ENCODE peak calls at places on chromosomes 13 and 19, in four cellular contexts. W, H, F and D are unnamed samples.

GRCh38 chr19:43711751-43712355 is 4.0 kb upstream of the IRGC start:
- DNase-seq in W (no peak), H (no peak), F (no peak), D (no peak)

GRCh38 chr13:108981407-108981806 is 352.0 kb downstream of the MYO16 start:
- DNase-seq in W (no peak), H (no peak), F (no peak), D (no peak)

GRCh38 chr19:38429055-38429810 is 3.2 kb upstream of the RASGRP4 start:
- DNase-seq in W (no peak), H (no peak), F (no peak), D (no peak)

GRCh38 chr19:40671404-40671803 is 19.0 kb downstream of the NUMBL start:
- DNase-seq in W (no peak), H (peak), F (no peak), D (no peak)

GRCh38 chr19:45507864-45508680 is 793 bp downstream of the VASP start:
- DNase-seq in W (no peak), H (peak), F (peak), D (peak)

GRCh38 chr19:1057185-1057857 is 9.6 kb upstream of the ARHGAP45 start:
- DNase-seq in W (no peak), H (no peak), F (peak), D (no peak)

GRCh38 chr13:50948576-50948975 is 39.0 kb downstream of the RNASEH2B start:
- DNase-seq in W (no peak), H (no peak), F (no peak), D (no peak)

GRCh38 chr13:99258210-99258860 is at the start of gene GPR18:
- DNase-seq in W (no peak), H (no peak), F (no peak), D (no peak)

GRCh38 chr13:73958657-73959397 is 175.4 kb downstream of the KLF12 start:
- DNase-seq in W (no peak), H (no peak), F (no peak), D (no peak)

GRCh38 chr19:45632468-45633196 is 6.6 kb downstream of the EML2 start:
- DNase-seq in W (peak), H (peak), F (peak), D (no peak)

GRCh38 chr13:33123066-33123940 is 107.1 kb downstream of the KL start:
- DNase-seq in W (peak), H (peak), F (no peak), D (no peak)

GRCh38 chr13:67120872-67121531 is 109.1 kb downstream of the PCDH9 start:
- DNase-seq in W (no peak), H (no peak), F (no peak), D (no peak)

GRCh38 chr19:54572696-54573311 is 786 bp upstream of the LILRA2 start:
- DNase-seq in W (peak), H (no peak), F (no peak), D (no peak)

GRCh38 chr19:18322759-18323460 is at the start of gene LSM4:
- DNase-seq in W (peak), H (peak), F (peak), D (peak)

GRCh38 chr13:30685320-30685859 is 50.0 kb upstream of the ALOX5AP start:
- DNase-seq in W (no peak), H (no peak), F (no peak), D (no peak)

GRCh38 chr13:27927444-27928352 is 7.9 kb downstream of the PDX1 start:
- DNase-seq in W (no peak), H (no peak), F (peak), D (no peak)

GRCh38 chr13:30787747-30788535 is 52.6 kb downstream of the ALOX5AP start:
- DNase-seq in W (no peak), H (no peak), F (no peak), D (no peak)

GRCh38 chr19:11381535-11382369 is 2.4 kb downstream of the EPOR start:
- DNase-seq in W (peak), H (peak), F (peak), D (peak)

GRCh38 chr13:108929532-108929931 is 300.1 kb downstream of the MYO16 start:
- DNase-seq in W (no peak), H (no peak), F (no peak), D (no peak)

GRCh38 chr19:10270180-10270615 is 722 bp upstream of the ICAM1 start:
- DNase-seq in W (peak), H (peak), F (peak), D (peak)

GRCh38 chr13:79637086-79637763 is 156.3 kb downstream of the NDFIP2 start:
- DNase-seq in W (no peak), H (peak), F (no peak), D (no peak)

GRCh38 chr19:32814046-32814445 is 55.5 kb downstream of the SLC7A9 start:
- DNase-seq in W (no peak), H (no peak), F (no peak), D (no peak)

GRCh38 chr13:43284162-43284561 is 260.8 kb downstream of the DNAJC15 start:
- DNase-seq in W (no peak), H (no peak), F (no peak), D (no peak)

GRCh38 chr13:21478881-21479808 is 20.0 kb upstream of the ZDHHC20 start:
- DNase-seq in W (peak), H (no peak), F (no peak), D (no peak)

GRCh38 chr19:38592940-38593339 is 24.8 kb downstream of the MAP4K1 start:
- DNase-seq in W (no peak), H (no peak), F (peak), D (no peak)

GRCh38 chr13:56755181-56755580 is 385.5 kb upstream of the PRR20A start:
- DNase-seq in W (no peak), H (no peak), F (no peak), D (no peak)

GRCh38 chr19:45476349-45476717 is 8.5 kb downstream of the FOSB start:
- DNase-seq in W (no peak), H (no peak), F (no peak), D (peak)

GRCh38 chr19:16571283-16571682 is 932 bp downstream of the SLC35E1 start:
- DNase-seq in W (no peak), H (no peak), F (no peak), D (no peak)

GRCh38 chr13:50396001-50396400 is 380.8 kb downstream of the KCNRG start:
- DNase-seq in W (no peak), H (no peak), F (no peak), D (no peak)

GRCh38 chr19:41376241-41376997 is at the start of gene TMEM91:
- DNase-seq in W (peak), H (peak), F (peak), D (no peak)

GRCh38 chr13:46173656-46174055 is 8.3 kb downstream of the LCP1 start:
- DNase-seq in W (no peak), H (no peak), F (no peak), D (peak)

GRCh38 chr13:77378662-77379061 is 51.8 kb upstream of the MYCBP2 start:
- DNase-seq in W (no peak), H (no peak), F (no peak), D (no peak)

GRCh38 chr19:52716578-52716977 is 18.3 kb downstream of the ZNF611 start:
- DNase-seq in W (no peak), H (no peak), F (peak), D (no peak)

DNA sequence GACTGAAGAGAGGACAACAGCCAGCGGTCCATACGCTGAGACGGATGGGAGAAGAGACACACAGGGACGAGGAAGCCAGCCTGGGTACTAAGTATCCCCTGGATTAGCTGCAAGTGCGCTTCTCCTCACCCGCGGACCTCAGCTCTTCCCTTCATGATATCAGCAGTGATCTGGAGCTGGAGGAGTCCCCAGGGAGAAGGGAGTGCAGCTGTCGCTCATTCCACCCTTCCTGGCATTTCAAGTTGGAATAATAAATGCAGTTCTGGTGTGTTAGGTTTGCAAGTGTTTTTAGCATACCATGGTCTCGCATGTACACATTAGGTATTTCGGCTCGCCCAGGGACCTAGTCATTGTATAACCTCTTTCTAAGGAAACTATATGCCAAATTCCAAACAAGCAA is 88.5 kb upstream of the C1QTNF9B start:
- DNase-seq in W (no peak), H (no peak), F (no peak), D (no peak)
- H3K27ac ChIP-seq in W (no peak), H (no peak), F (no peak), D (no peak)

GRCh38 chr13:44918323-44919102 is 70.8 kb downstream of the NUFIP1 start:
- DNase-seq in W (peak), H (peak), F (peak), D (peak)

GRCh38 chr13:44921931-44922758 is 67.1 kb downstream of the NUFIP1 start:
- DNase-seq in W (peak), H (peak), F (no peak), D (no peak)

GRCh38 chr13:44919103-44919804 is 70.0 kb downstream of the NUFIP1 start:
- DNase-seq in W (no peak), H (no peak), F (no peak), D (no peak)

GRCh38 chr13:44921478-44921877 is 67.8 kb downstream of the NUFIP1 start:
- DNase-seq in W (no peak), H (no peak), F (peak), D (no peak)

DNA sequence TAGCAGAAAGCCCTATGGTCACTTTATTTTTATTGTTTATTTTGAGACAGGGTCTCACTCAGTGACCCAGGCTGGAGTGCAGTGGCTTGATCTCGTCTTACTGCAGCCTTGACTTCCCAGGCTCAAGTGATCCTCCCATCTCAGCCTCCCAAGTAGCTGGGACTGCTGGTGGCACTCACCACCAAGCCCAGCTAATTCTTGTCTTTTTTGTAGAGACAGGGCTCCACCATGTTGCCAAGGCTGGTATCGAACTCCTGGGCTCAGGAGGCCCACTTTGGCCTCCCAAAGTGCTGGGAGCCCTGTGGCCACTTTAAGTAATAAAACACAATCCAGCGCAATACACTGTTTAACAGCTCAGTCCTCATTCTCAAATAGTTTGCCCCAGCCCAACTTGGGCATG is 69.3 kb downstream of the NUFIP1 start:
- DNase-seq in W (no peak), H (no peak), F (no peak), D (no peak)
- H3K27ac ChIP-seq in W (peak), H (no peak), F (no peak), D (no peak)

GRCh38 chr13:114115191-114115671 is 17.2 kb downstream of the RASA3 start:
- DNase-seq in W (no peak), H (no peak), F (no peak), D (no peak)

GRCh38 chr13:114112826-114113322 is 19.5 kb downstream of the RASA3 start:
- DNase-seq in W (no peak), H (peak), F (no peak), D (no peak)

GRCh38 chr13:114115796-114116195 is 16.6 kb downstream of the RASA3 start:
- DNase-seq in W (no peak), H (peak), F (no peak), D (no peak)

GRCh38 chr13:114112231-114112825 is 20.1 kb downstream of the RASA3 start:
- DNase-seq in W (no peak), H (peak), F (no peak), D (no peak)

GRCh38 chr13:114113961-114114360 is 18.5 kb downstream of the RASA3 start:
- DNase-seq in W (no peak), H (peak), F (no peak), D (no peak)
- H3K27ac ChIP-seq in W (no peak), H (no peak), F (no peak), D (peak)

GRCh38 chr19:47273313-47274070 is 1.2 kb upstream of the INAFM1 start:
- DNase-seq in W (peak), H (peak), F (peak), D (peak)

GRCh38 chr19:47274071-47274890 is at the start of gene INAFM1:
- DNase-seq in W (peak), H (peak), F (peak), D (peak)

GRCh38 chr19:47274891-47275865 is 493 bp downstream of the INAFM1 start:
- DNase-seq in W (no peak), H (peak), F (no peak), D (no peak)

GRCh38 chr19:47272448-47273312 is 2.0 kb upstream of the INAFM1 start:
- DNase-seq in W (peak), H (peak), F (no peak), D (no peak)

DNA sequence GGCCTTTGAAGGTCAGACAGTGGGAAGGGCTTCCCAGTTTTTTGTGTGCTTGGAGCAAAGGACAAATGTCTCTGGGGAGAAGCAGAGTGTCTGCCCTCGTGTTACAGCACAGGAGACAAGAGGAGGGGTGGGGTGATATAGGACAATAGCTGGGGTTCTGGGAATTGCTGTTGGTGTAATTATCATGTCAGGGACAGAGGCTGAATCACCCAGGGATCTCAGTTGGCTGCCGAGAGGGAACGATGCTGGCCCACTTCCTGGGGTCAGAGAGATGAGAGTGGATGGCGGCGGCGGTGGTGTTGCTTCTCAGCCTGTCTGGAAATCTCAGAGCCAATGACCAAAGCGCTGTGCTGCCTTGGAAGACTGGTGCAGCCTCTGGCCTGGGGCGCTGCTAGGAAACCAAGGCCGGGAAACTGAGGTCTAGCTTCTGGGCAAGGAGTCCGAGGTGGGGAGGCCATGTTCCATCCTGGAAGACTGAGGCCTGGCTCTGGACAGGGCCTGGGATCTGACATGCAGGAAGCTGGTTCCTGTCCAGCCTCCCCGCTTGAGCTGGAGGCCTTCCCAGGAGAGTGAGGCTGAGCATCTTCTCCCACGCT is 1.3 kb downstream of the INAFM1 start:
- DNase-seq in W (peak), H (peak), F (no peak), D (no peak)
- H3K27ac ChIP-seq in W (peak), H (peak), F (no peak), D (no peak)

DNA sequence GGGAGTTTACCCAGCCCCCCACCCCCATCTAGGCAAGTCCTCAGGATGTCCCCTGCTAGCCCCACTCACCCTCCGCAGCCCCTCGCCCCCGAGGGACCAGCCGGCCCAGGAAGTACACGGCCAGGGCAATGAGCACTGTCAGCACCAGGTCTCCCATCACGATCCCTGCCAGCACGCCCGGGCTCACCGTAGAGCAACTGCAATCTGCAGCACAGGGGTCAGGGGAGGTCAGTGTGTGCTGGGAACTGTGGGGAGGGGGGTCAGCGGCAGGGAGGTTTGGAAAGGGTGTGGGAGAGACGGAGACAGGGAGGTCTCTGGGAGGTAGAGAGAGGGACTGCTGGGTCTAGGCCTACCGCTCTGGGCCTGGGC is 734 bp downstream of the TYROBP start:
- DNase-seq in W (no peak), H (no peak), F (no peak), D (no peak)
- H3K27ac ChIP-seq in W (peak), H (peak), F (no peak), D (no peak)

GRCh38 chr19:34501339-34502320 is 20.1 kb downstream of the WTIP start:
- DNase-seq in W (peak), H (peak), F (peak), D (peak)
- H3K27ac ChIP-seq in W (no peak), H (no peak), F (no peak), D (no peak)

GRCh38 chr19:15251749-15252397 is 19.6 kb upstream of the EPHX3 start:
- DNase-seq in W (peak), H (peak), F (peak), D (no peak)
- H3K27ac ChIP-seq in W (peak), H (peak), F (no peak), D (no peak)

GRCh38 chr19:2625434-2625833 is 77.1 kb downstream of the GNG7 start:
- DNase-seq in W (peak), H (no peak), F (no peak), D (no peak)

GRCh38 chr19:2628597-2628996 is 73.9 kb downstream of the GNG7 start:
- DNase-seq in W (no peak), H (no peak), F (no peak), D (no peak)

GRCh38 chr19:2627319-2627829 is 75.1 kb downstream of the GNG7 start:
- DNase-seq in W (peak), H (peak), F (no peak), D (peak)

GRCh38 chr19:2629491-2630351 is 72.8 kb downstream of the GNG7 start:
- DNase-seq in W (peak), H (no peak), F (no peak), D (no peak)

GRCh38 chr19:2627855-2628254 is 74.6 kb downstream of the GNG7 start:
- DNase-seq in W (no peak), H (no peak), F (no peak), D (no peak)
- H3K27ac ChIP-seq in W (peak), H (peak), F (no peak), D (no peak)

GRCh38 chr19:50322931-50323781 is 6.0 kb downstream of the KCNC3 start:
- DNase-seq in W (no peak), H (no peak), F (no peak), D (no peak)

GRCh38 chr19:50320596-50320995 is 8.6 kb downstream of the KCNC3 start:
- DNase-seq in W (no peak), H (no peak), F (no peak), D (no peak)

GRCh38 chr19:50323782-50324133 is 5.4 kb downstream of the KCNC3 start:
- DNase-seq in W (no peak), H (no peak), F (no peak), D (no peak)

GRCh38 chr19:50321831-50322230 is 7.3 kb downstream of the KCNC3 start:
- DNase-seq in W (no peak), H (no peak), F (no peak), D (no peak)

DNA sequence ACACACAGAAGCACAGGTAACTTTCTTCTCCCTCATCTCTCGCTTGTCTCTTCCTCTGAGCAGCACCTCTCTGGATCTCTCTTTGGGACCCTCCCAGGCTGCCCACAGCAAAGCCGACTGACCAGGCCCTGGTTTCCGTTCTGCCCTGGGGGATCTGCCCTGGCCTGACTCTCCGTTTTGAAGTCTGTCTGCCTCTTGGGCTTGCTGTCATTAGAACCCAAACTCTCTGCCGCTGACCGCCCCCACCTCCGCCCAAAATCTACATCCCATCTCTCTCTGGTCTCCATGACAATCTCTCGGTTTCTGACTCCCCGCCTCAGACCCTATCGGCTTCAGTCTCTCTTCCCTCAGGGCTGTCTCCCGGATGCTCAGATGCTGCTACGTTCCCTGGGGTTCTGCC is 6.9 kb downstream of the KCNC3 start:
- DNase-seq in W (no peak), H (no peak), F (no peak), D (no peak)
- H3K27ac ChIP-seq in W (no peak), H (no peak), F (no peak), D (no peak)